ENCODE peak calls at places on chromosomes 7 and 10, in four cellular contexts. One of them, this sample, is unnamed.

GRCh38 chr10:49367600-49367999 is 28.3 kb downstream of the DRGX start:
- DNase-seq in progenitor cell of endocrine pancreas: peak
- DNase-seq in psoas muscle: no peak
- DNase-seq in lung: no peak
- DNase-seq in this sample: no peak

GRCh38 chr7:22890773-22891172 is 68.1 kb upstream of the TOMM7 start:
- DNase-seq in progenitor cell of endocrine pancreas: no peak
- DNase-seq in psoas muscle: no peak
- DNase-seq in lung: no peak
- DNase-seq in this sample: no peak

GRCh38 chr10:120927352-120927751 is 76.2 kb downstream of the WDR11 start:
- DNase-seq in lung: peak
- DNase-seq in psoas muscle: no peak
- DNase-seq in progenitor cell of endocrine pancreas: no peak
- DNase-seq in this sample: no peak

GRCh38 chr10:72702868-72703581 is 11.1 kb downstream of the MCU start:
- DNase-seq in psoas muscle: no peak
- DNase-seq in lung: no peak
- DNase-seq in progenitor cell of endocrine pancreas: no peak
- DNase-seq in this sample: no peak

GRCh38 chr10:16116404-16117304 is 256.3 kb upstream of the MINDY3 start:
- DNase-seq in lung: no peak
- DNase-seq in progenitor cell of endocrine pancreas: no peak
- DNase-seq in psoas muscle: no peak
- DNase-seq in this sample: no peak

GRCh38 chr7:23759556-23760391 is 49.8 kb downstream of the STK31 start:
- DNase-seq in psoas muscle: no peak
- DNase-seq in lung: no peak
- DNase-seq in progenitor cell of endocrine pancreas: no peak
- DNase-seq in this sample: no peak

GRCh38 chr7:20562461-20562860 is 53.0 kb upstream of the ABCB5 start:
- DNase-seq in progenitor cell of endocrine pancreas: no peak
- DNase-seq in psoas muscle: no peak
- DNase-seq in lung: no peak
- DNase-seq in this sample: no peak

GRCh38 chr10:117439243-117439912 is 64.1 kb upstream of the PDZD8 start:
- DNase-seq in lung: no peak
- DNase-seq in progenitor cell of endocrine pancreas: no peak
- DNase-seq in psoas muscle: peak
- DNase-seq in this sample: no peak

GRCh38 chr10:45593938-45594275 is 78.7 kb downstream of the ZFAND4 start:
- DNase-seq in psoas muscle: no peak
- DNase-seq in lung: no peak
- DNase-seq in progenitor cell of endocrine pancreas: no peak
- DNase-seq in this sample: no peak

GRCh38 chr10:45594276-45595157 is 78.1 kb downstream of the ZFAND4 start:
- DNase-seq in progenitor cell of endocrine pancreas: peak
- DNase-seq in psoas muscle: peak
- DNase-seq in lung: peak
- DNase-seq in this sample: peak

GRCh38 chr10:45592432-45592831 is 80.1 kb downstream of the ZFAND4 start:
- DNase-seq in lung: no peak
- DNase-seq in progenitor cell of endocrine pancreas: no peak
- DNase-seq in psoas muscle: no peak
- DNase-seq in this sample: no peak

GRCh38 chr10:45591262-45591661 is 81.3 kb downstream of the ZFAND4 start:
- DNase-seq in progenitor cell of endocrine pancreas: no peak
- DNase-seq in psoas muscle: no peak
- DNase-seq in lung: no peak
- DNase-seq in this sample: no peak

GRCh38 chr10:45592926-45593325 is 79.6 kb downstream of the ZFAND4 start:
- DNase-seq in psoas muscle: no peak
- DNase-seq in lung: no peak
- DNase-seq in progenitor cell of endocrine pancreas: no peak
- DNase-seq in this sample: no peak
- TF ChIP-seq CTCF in psoas muscle: no peak
- TF ChIP-seq CTCF in lung: no peak
- TF ChIP-seq CTCF in progenitor cell of endocrine pancreas: no peak
- TF ChIP-seq CTCF in this sample: no peak

GRCh38 chr7:102331536-102332275 is 24.5 kb downstream of the SPDYE6 start:
- DNase-seq in psoas muscle: no peak
- DNase-seq in lung: no peak
- DNase-seq in progenitor cell of endocrine pancreas: no peak
- DNase-seq in this sample: no peak
- TF ChIP-seq CTCF in psoas muscle: no peak
- TF ChIP-seq CTCF in lung: no peak
- TF ChIP-seq CTCF in progenitor cell of endocrine pancreas: peak
- TF ChIP-seq CTCF in this sample: no peak

GRCh38 chr10:94963901-94964300 is 25.4 kb downstream of the CYP2C9 start:
- DNase-seq in progenitor cell of endocrine pancreas: no peak
- DNase-seq in lung: no peak
- DNase-seq in psoas muscle: no peak
- DNase-seq in this sample: no peak
- TF ChIP-seq CTCF in progenitor cell of endocrine pancreas: peak
- TF ChIP-seq CTCF in lung: peak
- TF ChIP-seq CTCF in psoas muscle: peak
- TF ChIP-seq CTCF in this sample: peak

GRCh38 chr10:33271969-33272583 is 62.4 kb downstream of the NRP1 start:
- DNase-seq in lung: no peak
- DNase-seq in psoas muscle: no peak
- DNase-seq in progenitor cell of endocrine pancreas: no peak
- DNase-seq in this sample: no peak

GRCh38 chr10:33276282-33276923 is 58.1 kb downstream of the NRP1 start:
- DNase-seq in progenitor cell of endocrine pancreas: no peak
- DNase-seq in lung: no peak
- DNase-seq in psoas muscle: no peak
- DNase-seq in this sample: no peak

GRCh38 chr10:33270971-33271370 is 63.5 kb downstream of the NRP1 start:
- DNase-seq in psoas muscle: no peak
- DNase-seq in lung: no peak
- DNase-seq in progenitor cell of endocrine pancreas: no peak
- DNase-seq in this sample: no peak

GRCh38 chr10:33274096-33274785 is 60.2 kb downstream of the NRP1 start:
- DNase-seq in progenitor cell of endocrine pancreas: no peak
- DNase-seq in psoas muscle: no peak
- DNase-seq in lung: no peak
- DNase-seq in this sample: no peak

GRCh38 chr10:33273295-33274002 is 61.0 kb downstream of the NRP1 start:
- DNase-seq in psoas muscle: peak
- DNase-seq in progenitor cell of endocrine pancreas: no peak
- DNase-seq in lung: peak
- DNase-seq in this sample: peak
- TF ChIP-seq CTCF in psoas muscle: peak
- TF ChIP-seq CTCF in progenitor cell of endocrine pancreas: no peak
- TF ChIP-seq CTCF in lung: no peak
- TF ChIP-seq CTCF in this sample: peak

GRCh38 chr7:52911795-52912194 is 123.6 kb upstream of the POM121L12 start:
- DNase-seq in lung: no peak
- DNase-seq in progenitor cell of endocrine pancreas: no peak
- DNase-seq in psoas muscle: no peak
- DNase-seq in this sample: no peak
- TF ChIP-seq CTCF in lung: no peak
- TF ChIP-seq CTCF in progenitor cell of endocrine pancreas: no peak
- TF ChIP-seq CTCF in psoas muscle: no peak
- TF ChIP-seq CTCF in this sample: no peak

This sample was measured in chondrocyte.